ENCODE peak calls at places on chromosomes 3 and 15, in six cellular contexts. N is OCI-LY7, A is AG04449, D is fibroblast of pulmonary artery, L is A549, W is H1. Q is an unnamed sample.

GRCh38 chr3:130662407-130663028 is 84.1 kb downstream of the PIK3R4 start:
- DNase-seq in D (no peak), W (no peak), A (peak), N (no peak), L (no peak), Q (peak)

GRCh38 chr3:185490241-185490640 is 8.6 kb downstream of the TMEM41A start:
- DNase-seq in L (no peak), N (no peak), D (no peak), A (no peak), W (no peak), Q (no peak)

GRCh38 chr3:32176989-32177701 is 61.3 kb upstream of the CMTM8 start:
- DNase-seq in L (peak), A (no peak), D (peak), N (peak), W (peak), Q (peak)

GRCh38 chr3:128383316-128384235 is 83.1 kb downstream of the DNAJB8 start:
- DNase-seq in L (peak), D (peak), N (no peak), W (no peak), A (no peak), Q (peak)

GRCh38 chr3:38782148-38782547 is 33.9 kb downstream of the SCN10A start:
- DNase-seq in A (no peak), L (no peak), D (no peak), N (peak), W (no peak), Q (peak)

GRCh38 chr15:39623550-39623931 is 42.7 kb downstream of the THBS1 start:
- DNase-seq in L (no peak), A (no peak), D (no peak), N (peak), W (no peak), Q (no peak)

GRCh38 chr3:50572158-50572557 is 2.8 kb downstream of the HEMK1 start:
- DNase-seq in A (no peak), L (peak), W (no peak), D (peak), N (peak), Q (peak)

GRCh38 chr3:136960838-136961836 is 3.4 kb downstream of the IL20RB start:
- DNase-seq in L (peak), D (no peak), N (no peak), W (no peak), A (no peak), Q (peak)

GRCh38 chr3:31562525-31562924 is 29.8 kb downstream of the STT3B start:
- DNase-seq in N (peak), A (no peak), D (no peak), W (peak), L (no peak), Q (no peak)

GRCh38 chr3:77328631-77329030 is 288.7 kb downstream of the ROBO2 start:
- DNase-seq in D (no peak), L (no peak), W (no peak), N (no peak), A (no peak), Q (no peak)

GRCh38 chr3:4492240-4493007 is 724 bp upstream of the ITPR1 start:
- DNase-seq in D (peak), N (peak), L (peak), W (peak), A (no peak), Q (peak)

GRCh38 chr3:9067352-9067975 is 104.2 kb upstream of the RAD18 start:
- DNase-seq in D (peak), A (peak), W (peak), L (peak), N (peak), Q (peak)

GRCh38 chr3:135908225-135908624 is 57.3 kb upstream of the PPP2R3A start:
- DNase-seq in N (no peak), A (no peak), D (no peak), W (no peak), L (no peak), Q (no peak)

GRCh38 chr3:184820525-184820924 is 8.6 kb downstream of the VPS8 start:
- DNase-seq in W (no peak), L (no peak), A (no peak), D (no peak), N (no peak), Q (no peak)

GRCh38 chr3:177977381-177978158 is 558.7 kb upstream of the KCNMB2 start:
- DNase-seq in L (peak), A (peak), N (no peak), W (no peak), D (peak), Q (peak)

GRCh38 chr15:69999392-70000085 is 98.2 kb downstream of the TLE3 start:
- DNase-seq in A (no peak), N (no peak), D (no peak), W (no peak), L (no peak), Q (no peak)

GRCh38 chr15:41891226-41891625 is 2.6 kb downstream of the SPTBN5 start:
- DNase-seq in D (no peak), N (no peak), A (no peak), W (no peak), L (no peak), Q (no peak)

GRCh38 chr3:20145874-20146273 is 40.1 kb downstream of the SGO1 start:
- DNase-seq in W (no peak), D (no peak), N (no peak), L (no peak), A (no peak), Q (no peak)

GRCh38 chr3:17278006-17278405 is 393.3 kb downstream of the PLCL2 start:
- DNase-seq in A (no peak), L (no peak), N (no peak), W (no peak), D (no peak), Q (no peak)

GRCh38 chr3:16595778-16596177 is 9.4 kb downstream of the DAZL start:
- DNase-seq in D (peak), L (no peak), W (no peak), A (no peak), N (no peak), Q (peak)

GRCh38 chr3:117399311-117400068 is 689.9 kb downstream of the TUSC7 start:
- DNase-seq in N (no peak), A (no peak), W (peak), L (no peak), D (peak), Q (peak)

GRCh38 chr15:62020576-62021160 is 39.6 kb downstream of the VPS13C start:
- DNase-seq in A (no peak), W (no peak), D (peak), N (no peak), L (no peak), Q (peak)

GRCh38 chr15:99476413-99477222 is 89.2 kb upstream of the MEF2A start:
- DNase-seq in D (peak), A (peak), L (peak), N (peak), W (no peak), Q (peak)

GRCh38 chr3:84958495-84959469 is at the start of gene CADM2:
- DNase-seq in N (no peak), L (peak), A (no peak), D (peak), W (peak), Q (peak)

GRCh38 chr15:68846851-68847439 is 26.2 kb upstream of the ANP32A start:
- DNase-seq in L (no peak), W (no peak), A (no peak), N (no peak), D (no peak), Q (no peak)

GRCh38 chr15:43299884-43300283 is 30.5 kb downstream of the LCMT2 start:
- DNase-seq in L (no peak), A (no peak), W (no peak), D (no peak), N (no peak), Q (no peak)

GRCh38 chr3:117553461-117553860 is 843.9 kb downstream of the TUSC7 start:
- DNase-seq in A (no peak), D (peak), N (peak), W (no peak), L (peak), Q (peak)

GRCh38 chr3:6655275-6655674 is 205.6 kb upstream of the GRM7 start:
- DNase-seq in N (no peak), D (no peak), W (no peak), L (no peak), A (no peak), Q (no peak)

GRCh38 chr3:6654670-6655069 is 206.2 kb upstream of the GRM7 start:
- DNase-seq in N (no peak), W (no peak), L (no peak), A (no peak), D (no peak), Q (no peak)

DNA sequence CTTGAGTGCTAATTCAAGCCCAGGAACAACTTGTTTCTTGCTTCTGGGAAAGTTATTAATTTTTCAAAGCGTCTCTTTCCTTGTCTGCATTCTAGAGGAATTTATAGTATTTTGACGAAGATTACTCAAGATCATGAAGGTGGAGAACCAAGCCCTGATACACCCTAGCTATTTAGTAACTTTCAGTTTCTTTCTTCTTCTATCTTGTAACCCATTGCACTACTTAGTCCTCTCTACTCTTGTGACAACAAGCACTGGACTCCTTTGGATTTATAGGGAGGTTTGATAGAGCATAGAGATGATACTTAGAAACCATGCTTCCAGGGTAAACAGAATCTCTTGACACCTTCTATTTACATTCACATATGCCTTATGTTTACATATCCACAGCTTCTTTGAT is 203.3 kb upstream of the GRM7 start:
- DNase-seq in D (no peak), W (no peak), N (no peak), L (no peak), A (no peak), Q (no peak)
- H3K4me3 ChIP-seq in D (no peak), W (no peak), N (no peak), L (no peak), A (no peak), Q (no peak)

DNA sequence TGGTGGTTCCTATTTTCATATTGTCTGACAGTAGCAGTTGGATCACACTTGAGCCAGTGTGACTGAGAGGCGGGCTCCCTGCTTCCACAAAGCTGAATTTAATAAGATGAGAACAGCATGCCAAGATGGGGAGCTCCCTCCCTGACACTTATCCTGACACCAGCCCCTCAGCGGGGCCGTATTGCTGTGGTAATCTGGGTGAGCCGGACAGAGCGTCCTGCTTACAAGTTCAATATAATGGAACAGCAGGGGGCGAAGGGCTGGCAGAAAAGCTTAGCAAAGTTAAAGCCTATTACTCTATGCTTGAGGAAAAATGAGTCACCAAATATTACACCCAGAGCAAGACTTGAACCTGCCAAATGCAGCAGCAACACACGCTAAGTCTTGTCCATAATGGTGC is 163.9 kb upstream of the CMC1 start:
- DNase-seq in N (no peak), A (no peak), L (no peak), W (peak), D (peak), Q (peak)
- TF ChIP-seq CTCF in N (no peak), A (no peak), L (no peak), W (no peak), D (peak), Q (peak)

GRCh38 chr3:66490984-66491383 is 9.8 kb downstream of the LRIG1 start:
- DNase-seq in L (no peak), W (no peak), D (no peak), N (peak), A (no peak), Q (no peak)
- H3K4me3 ChIP-seq in L (no peak), W (no peak), D (no peak), N (peak), A (no peak), Q (no peak)

GRCh38 chr3:34619990-34620389 is 821.6 kb downstream of the PDCD6IP start:
- DNase-seq in L (no peak), W (peak), A (no peak), D (peak), N (no peak), Q (no peak)
- TF ChIP-seq CTCF in L (no peak), W (peak), A (no peak), D (no peak), N (no peak), Q (no peak)

GRCh38 chr3:197737749-197738462 is 1.2 kb upstream of the RUBCN start:
- DNase-seq in D (no peak), W (no peak), L (no peak), A (no peak), N (no peak), Q (no peak)
- H3K4me3 ChIP-seq in D (peak), W (peak), L (peak), A (peak), N (peak), Q (no peak)

GRCh38 chr3:99885085-99885484 is 67.4 kb downstream of the CMSS1 start:
- DNase-seq in W (no peak), D (no peak), A (no peak), L (no peak), N (no peak), Q (no peak)
- TF ChIP-seq CTCF in W (no peak), D (no peak), A (no peak), L (no peak), N (no peak), Q (no peak)

DNA sequence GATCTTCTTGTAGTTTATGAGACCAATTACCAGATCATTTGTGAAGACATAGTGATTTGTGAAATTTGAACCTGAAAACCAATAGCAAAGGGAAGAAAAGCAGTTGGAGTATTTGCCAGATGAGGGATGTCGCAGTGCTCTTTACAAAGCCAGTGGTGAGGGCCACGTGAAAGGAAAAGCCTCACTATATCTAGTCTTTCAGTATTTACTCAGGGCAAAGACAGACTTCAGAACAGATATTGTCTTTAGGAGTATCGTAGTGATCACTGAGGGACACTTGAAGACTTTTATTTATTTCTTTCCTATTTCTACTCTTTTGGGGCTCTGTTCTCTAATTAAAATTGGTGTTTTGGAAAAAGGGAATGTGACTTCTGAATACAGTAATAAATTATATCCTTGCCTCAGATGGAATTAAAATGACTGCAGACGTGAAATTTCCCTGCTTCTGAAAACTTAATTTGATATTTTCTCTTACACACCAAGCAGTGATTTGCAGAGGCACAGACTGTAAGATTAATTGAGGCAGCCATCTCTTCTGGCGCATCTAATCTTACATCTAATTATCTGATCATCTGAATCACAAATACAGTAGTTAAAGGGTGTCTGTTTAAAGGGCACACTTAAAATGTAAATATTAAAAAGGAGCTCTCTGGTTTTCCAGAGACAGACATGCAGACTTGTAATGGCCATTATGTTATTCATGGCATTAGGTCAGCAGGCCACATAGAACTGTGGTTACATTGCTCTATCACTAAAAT is 193.0 kb upstream of the GOLIM4 start:
- DNase-seq in N (no peak), D (no peak), L (no peak), W (no peak), A (no peak), Q (no peak)
- H3K4me3 ChIP-seq in N (no peak), D (no peak), L (no peak), W (no peak), A (no peak), Q (no peak)

DNA sequence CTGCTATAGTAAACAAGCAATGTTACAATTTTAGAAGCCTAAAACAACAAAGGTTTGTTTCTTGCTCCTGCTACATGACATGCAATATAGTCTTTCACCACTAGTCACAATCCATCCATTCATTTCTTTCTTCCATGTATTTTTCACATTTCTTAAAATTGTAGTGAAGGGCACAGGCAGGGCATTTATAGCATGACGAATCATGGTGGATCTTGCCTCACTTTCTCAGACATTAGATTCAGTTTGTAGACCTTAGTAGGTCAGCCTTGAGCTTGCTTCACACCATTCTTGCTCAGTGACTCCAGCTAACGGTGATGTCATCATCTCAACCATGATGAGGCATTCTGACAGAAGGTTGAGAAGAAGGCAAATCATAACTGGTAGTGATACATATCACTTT is 546.8 kb downstream of the TBL1XR1 start:
- DNase-seq in A (no peak), L (no peak), N (no peak), D (peak), W (no peak), Q (no peak)
- TF ChIP-seq CTCF in A (no peak), L (no peak), N (peak), D (peak), W (peak), Q (peak)

GRCh38 chr3:141740349-141740748 is 2.3 kb downstream of the RNF7 start:
- DNase-seq in N (no peak), W (no peak), L (no peak), D (no peak), A (no peak), Q (no peak)
- H3K4me3 ChIP-seq in N (peak), W (no peak), L (no peak), D (peak), A (no peak), Q (no peak)